ENCODE peak calls at places on chromosomes 6 and 20, in seven cellular contexts. One of them, this sample, is unnamed. For H3K9me3 and H3K4me1, the result is how much of the 10 kb centered on the place peaks cover.

GRCh38 chr6:17397764-17398194 is 4.4 kb downstream of the CAP2 start:
- DNase-seq in thoracic aorta: no peak
- DNase-seq in astrocyte: peak
- DNase-seq in prostate gland: no peak
- DNase-seq in A549: peak
- DNase-seq in heart left ventricle: no peak
- DNase-seq in tibial nerve: no peak
- DNase-seq in this sample: peak

GRCh38 chr6:26552640-26553189 is 14.5 kb downstream of the HMGN4 start:
- DNase-seq in tibial nerve: no peak
- DNase-seq in heart left ventricle: no peak
- DNase-seq in A549: no peak
- DNase-seq in astrocyte: no peak
- DNase-seq in prostate gland: no peak
- DNase-seq in thoracic aorta: no peak
- DNase-seq in this sample: peak

GRCh38 chr20:10524643-10525042 is 89.5 kb downstream of the SLX4IP start:
- DNase-seq in tibial nerve: no peak
- DNase-seq in thoracic aorta: no peak
- DNase-seq in heart left ventricle: no peak
- DNase-seq in astrocyte: peak
- DNase-seq in prostate gland: no peak
- DNase-seq in A549: peak
- DNase-seq in this sample: no peak

GRCh38 chr20:38581013-38581412 is at the start of gene ADIG:
- DNase-seq in A549: no peak
- DNase-seq in astrocyte: no peak
- DNase-seq in prostate gland: no peak
- DNase-seq in thoracic aorta: no peak
- DNase-seq in heart left ventricle: peak
- DNase-seq in tibial nerve: no peak
- DNase-seq in this sample: no peak

GRCh38 chr6:37177083-37177949 is 7.4 kb downstream of the PIM1 start:
- DNase-seq in astrocyte: no peak
- DNase-seq in heart left ventricle: no peak
- DNase-seq in prostate gland: no peak
- DNase-seq in A549: no peak
- DNase-seq in tibial nerve: no peak
- DNase-seq in thoracic aorta: no peak
- DNase-seq in this sample: no peak

GRCh38 chr6:10951675-10952282 is 64.9 kb downstream of the SYCP2L start:
- DNase-seq in heart left ventricle: no peak
- DNase-seq in astrocyte: peak
- DNase-seq in A549: peak
- DNase-seq in tibial nerve: no peak
- DNase-seq in thoracic aorta: no peak
- DNase-seq in prostate gland: no peak
- DNase-seq in this sample: peak

GRCh38 chr6:7542878-7543394 is 1.5 kb downstream of the DSP start:
- DNase-seq in prostate gland: peak
- DNase-seq in tibial nerve: no peak
- DNase-seq in heart left ventricle: peak
- DNase-seq in thoracic aorta: no peak
- DNase-seq in A549: peak
- DNase-seq in astrocyte: peak
- DNase-seq in this sample: peak

GRCh38 chr6:107231243-107231642 is 115.9 kb upstream of the BEND3 start:
- DNase-seq in thoracic aorta: no peak
- DNase-seq in tibial nerve: no peak
- DNase-seq in A549: no peak
- DNase-seq in astrocyte: no peak
- DNase-seq in heart left ventricle: no peak
- DNase-seq in prostate gland: peak
- DNase-seq in this sample: no peak

GRCh38 chr20:33666293-33667244 is at the start of gene ACTL10:
- DNase-seq in prostate gland: peak
- DNase-seq in tibial nerve: peak
- DNase-seq in thoracic aorta: peak
- DNase-seq in heart left ventricle: peak
- DNase-seq in astrocyte: peak
- DNase-seq in A549: no peak
- DNase-seq in this sample: peak

GRCh38 chr20:25090492-25091429 is 8.8 kb upstream of the VSX1 start:
- DNase-seq in thoracic aorta: no peak
- DNase-seq in prostate gland: no peak
- DNase-seq in tibial nerve: no peak
- DNase-seq in heart left ventricle: no peak
- DNase-seq in astrocyte: no peak
- DNase-seq in A549: no peak
- DNase-seq in this sample: no peak

GRCh38 chr6:28710466-28711191 is 184.9 kb downstream of the GPX5 start:
- DNase-seq in tibial nerve: no peak
- DNase-seq in astrocyte: peak
- DNase-seq in A549: peak
- DNase-seq in prostate gland: no peak
- DNase-seq in thoracic aorta: no peak
- DNase-seq in heart left ventricle: no peak
- DNase-seq in this sample: peak

GRCh38 chr6:163525926-163526325 is 111.4 kb downstream of the QKI start:
- DNase-seq in astrocyte: peak
- DNase-seq in A549: no peak
- DNase-seq in prostate gland: no peak
- DNase-seq in tibial nerve: no peak
- DNase-seq in heart left ventricle: no peak
- DNase-seq in thoracic aorta: no peak
- DNase-seq in this sample: no peak

GRCh38 chr6:44057238-44057930 is 69.9 kb downstream of the MRPL14 start:
- DNase-seq in astrocyte: no peak
- DNase-seq in tibial nerve: no peak
- DNase-seq in heart left ventricle: no peak
- DNase-seq in A549: no peak
- DNase-seq in thoracic aorta: no peak
- DNase-seq in prostate gland: no peak
- DNase-seq in this sample: no peak

GRCh38 chr6:1394591-1395463 is 5.5 kb downstream of the FOXF2 start:
- DNase-seq in tibial nerve: no peak
- DNase-seq in heart left ventricle: peak
- DNase-seq in thoracic aorta: no peak
- DNase-seq in prostate gland: no peak
- DNase-seq in A549: no peak
- DNase-seq in astrocyte: no peak
- DNase-seq in this sample: no peak

GRCh38 chr6:155419161-155419560 is 36.5 kb downstream of the NOX3 start:
- DNase-seq in astrocyte: peak
- DNase-seq in heart left ventricle: no peak
- DNase-seq in prostate gland: no peak
- DNase-seq in A549: no peak
- DNase-seq in tibial nerve: no peak
- DNase-seq in thoracic aorta: no peak
- DNase-seq in this sample: peak

GRCh38 chr20:59004763-59005522 is 2.1 kb downstream of the CTSZ start:
- DNase-seq in prostate gland: no peak
- DNase-seq in tibial nerve: peak
- DNase-seq in heart left ventricle: peak
- DNase-seq in thoracic aorta: no peak
- DNase-seq in A549: no peak
- DNase-seq in astrocyte: no peak
- DNase-seq in this sample: no peak

GRCh38 chr6:12844284-12845223 is 128.0 kb downstream of the PHACTR1 start:
- DNase-seq in astrocyte: peak
- DNase-seq in A549: peak
- DNase-seq in prostate gland: no peak
- DNase-seq in heart left ventricle: no peak
- DNase-seq in thoracic aorta: no peak
- DNase-seq in tibial nerve: no peak
- DNase-seq in this sample: peak

GRCh38 chr20:32737371-32738223 is 5.7 kb downstream of the COMMD7 start:
- DNase-seq in thoracic aorta: no peak
- DNase-seq in A549: no peak
- DNase-seq in astrocyte: peak
- DNase-seq in tibial nerve: no peak
- DNase-seq in prostate gland: no peak
- DNase-seq in heart left ventricle: no peak
- DNase-seq in this sample: peak

GRCh38 chr6:116398366-116399005 is 27.7 kb downstream of the DSE start:
- DNase-seq in A549: no peak
- DNase-seq in tibial nerve: no peak
- DNase-seq in astrocyte: peak
- DNase-seq in thoracic aorta: no peak
- DNase-seq in heart left ventricle: no peak
- DNase-seq in prostate gland: no peak
- DNase-seq in this sample: peak

GRCh38 chr6:13487122-13488014 is at the start of gene GFOD1:
- DNase-seq in thoracic aorta: peak
- DNase-seq in heart left ventricle: peak
- DNase-seq in astrocyte: peak
- DNase-seq in A549: peak
- DNase-seq in prostate gland: peak
- DNase-seq in tibial nerve: peak
- DNase-seq in this sample: peak

GRCh38 chr20:11438412-11438811 is 479.3 kb upstream of the BTBD3 start:
- DNase-seq in prostate gland: no peak
- DNase-seq in thoracic aorta: no peak
- DNase-seq in heart left ventricle: no peak
- DNase-seq in astrocyte: no peak
- DNase-seq in A549: no peak
- DNase-seq in tibial nerve: no peak
- DNase-seq in this sample: no peak

GRCh38 chr20:31374346-31374745 is 5.9 kb downstream of the DEFB118 start:
- DNase-seq in heart left ventricle: no peak
- DNase-seq in astrocyte: no peak
- DNase-seq in prostate gland: no peak
- DNase-seq in tibial nerve: no peak
- DNase-seq in thoracic aorta: no peak
- DNase-seq in A549: no peak
- DNase-seq in this sample: no peak
- H3K9me3 ChIP-seq in heart left ventricle: under half
- H3K9me3 ChIP-seq in astrocyte: under half
- H3K9me3 ChIP-seq in prostate gland: under half
- H3K9me3 ChIP-seq in tibial nerve: under half
- H3K9me3 ChIP-seq in thoracic aorta: under half
- H3K9me3 ChIP-seq in A549: under half
- H3K9me3 ChIP-seq in this sample: under half

DNA sequence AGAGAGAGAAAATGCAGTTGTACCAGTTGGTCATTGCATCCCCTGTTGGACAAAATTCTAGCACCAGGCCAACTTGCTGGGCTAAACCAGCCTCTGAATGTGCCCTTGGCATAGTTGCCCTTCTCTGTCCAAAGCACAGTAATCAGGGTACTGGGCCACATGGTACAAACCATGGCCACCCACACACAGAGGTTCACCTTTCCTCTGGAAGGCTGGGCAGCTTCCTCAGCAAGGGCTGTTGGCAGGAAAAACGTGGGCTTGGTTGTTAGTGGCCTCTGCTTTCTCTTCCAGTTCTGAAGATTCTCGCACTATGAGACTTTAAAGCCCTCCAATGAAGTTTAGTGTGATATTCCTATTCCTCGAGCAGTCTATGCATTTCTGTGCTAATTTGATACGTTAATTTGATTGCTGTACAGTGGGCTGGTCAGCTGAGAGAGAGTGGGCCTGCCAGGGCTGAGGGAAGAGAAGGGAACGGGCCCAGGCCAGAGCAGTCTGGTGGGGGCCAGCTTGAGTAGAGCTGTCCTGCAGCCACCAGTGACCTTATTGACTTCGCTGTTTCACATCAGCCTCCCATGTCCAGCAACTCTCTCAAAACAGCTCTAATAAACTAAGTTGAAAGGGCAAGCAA is 592 bp downstream of the DDO start:
- DNase-seq in thoracic aorta: no peak
- DNase-seq in astrocyte: peak
- DNase-seq in prostate gland: no peak
- DNase-seq in A549: no peak
- DNase-seq in heart left ventricle: no peak
- DNase-seq in tibial nerve: no peak
- DNase-seq in this sample: no peak
- H3K4me3 ChIP-seq in thoracic aorta: peak
- H3K4me3 ChIP-seq in astrocyte: peak
- H3K4me3 ChIP-seq in prostate gland: peak
- H3K4me3 ChIP-seq in A549: no peak
- H3K4me3 ChIP-seq in heart left ventricle: no peak
- H3K4me3 ChIP-seq in tibial nerve: peak
- H3K4me3 ChIP-seq in this sample: peak

DNA sequence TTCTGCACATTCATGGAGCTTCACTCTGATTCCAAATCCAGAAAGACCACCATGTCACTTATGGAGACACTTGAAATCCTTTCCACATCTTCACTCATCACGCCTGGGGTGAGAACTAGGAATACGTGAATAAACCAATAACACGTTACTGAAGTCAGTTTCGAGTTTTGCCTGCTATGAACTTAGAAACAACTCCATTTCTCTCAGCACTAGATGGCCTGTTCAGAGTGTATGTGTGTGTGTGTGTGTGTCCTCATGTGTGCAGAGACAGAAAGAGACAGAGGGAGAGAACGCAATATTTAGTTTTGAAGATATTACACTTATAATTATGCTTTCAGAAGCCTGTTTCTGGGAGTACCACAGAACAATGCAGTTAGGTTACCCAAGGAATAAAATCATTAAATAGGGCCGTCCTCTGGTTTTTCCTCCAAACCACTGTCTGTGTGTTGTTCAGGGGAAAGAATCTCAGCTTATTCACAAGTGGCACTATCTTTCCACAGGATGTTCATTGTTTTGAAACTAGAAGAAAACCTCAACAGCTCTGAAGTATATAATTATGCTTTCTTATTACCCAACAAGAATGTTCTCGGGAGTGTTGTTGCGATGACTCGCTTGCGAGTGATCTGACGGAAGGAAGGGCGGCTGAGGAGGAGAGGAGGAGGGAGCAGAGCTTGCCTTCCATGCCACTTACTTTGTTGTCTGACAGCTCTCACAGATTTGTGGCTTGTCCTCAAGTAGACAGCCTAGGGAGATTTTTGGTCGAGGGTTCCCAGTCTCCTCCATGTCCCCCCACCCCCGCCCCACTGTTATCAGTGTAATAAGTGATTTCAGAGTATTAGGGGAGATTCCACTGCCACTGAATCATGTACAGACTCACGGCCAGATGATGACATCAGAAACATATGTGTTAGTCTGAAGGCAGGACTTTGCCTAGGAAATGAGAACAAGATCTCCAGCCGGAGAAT is 80.9 kb upstream of the CCN6 start:
- DNase-seq in A549: peak
- DNase-seq in astrocyte: peak
- DNase-seq in thoracic aorta: peak
- DNase-seq in tibial nerve: peak
- DNase-seq in heart left ventricle: no peak
- DNase-seq in prostate gland: no peak
- DNase-seq in this sample: peak
- H3K4me1 ChIP-seq in A549: under half
- H3K4me1 ChIP-seq in astrocyte: under half
- H3K4me1 ChIP-seq in thoracic aorta: under half
- H3K4me1 ChIP-seq in tibial nerve: under half
- H3K4me1 ChIP-seq in heart left ventricle: under half
- H3K4me1 ChIP-seq in prostate gland: under half
- H3K4me1 ChIP-seq in this sample: under half

DNA sequence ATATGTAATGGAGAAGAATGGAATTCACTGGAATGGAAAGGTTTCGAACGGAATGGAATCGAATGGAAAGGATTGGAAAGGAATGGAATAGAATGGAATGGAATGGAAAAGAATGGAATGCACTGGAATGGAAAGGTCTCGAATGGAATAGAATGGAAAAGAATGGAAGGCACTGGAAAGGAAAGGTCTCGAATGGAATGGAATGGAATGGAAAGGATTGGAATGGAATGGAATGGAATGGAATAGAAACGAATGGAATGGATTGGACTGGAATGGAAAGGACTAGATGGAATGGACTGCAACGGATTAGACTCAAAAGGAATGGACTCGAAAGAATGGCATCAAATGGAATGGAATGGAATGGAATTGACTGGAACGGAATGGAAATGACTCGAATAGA is 20.5 kb upstream of the DEFB115 start:
- DNase-seq in astrocyte: no peak
- DNase-seq in thoracic aorta: no peak
- DNase-seq in A549: no peak
- DNase-seq in heart left ventricle: no peak
- DNase-seq in tibial nerve: no peak
- DNase-seq in prostate gland: no peak
- DNase-seq in this sample: no peak
- H3K9me3 ChIP-seq in astrocyte: under half
- H3K9me3 ChIP-seq in thoracic aorta: under half
- H3K9me3 ChIP-seq in A549: under half
- H3K9me3 ChIP-seq in heart left ventricle: half or more
- H3K9me3 ChIP-seq in tibial nerve: half or more
- H3K9me3 ChIP-seq in prostate gland: under half
- H3K9me3 ChIP-seq in this sample: under half